ENCODE peak calls at places on chromosomes 4 and X, in nine cellular contexts. One of them, this sample, is unnamed.

GRCh38 chr4:20840648-20841190 is 140.5 kb downstream of the PACRGL start:
- DNase-seq in naive thymus-derived CD4-positive, alpha-beta T cell: no peak
- DNase-seq in body of pancreas: no peak
- DNase-seq in heart right ventricle: no peak
- DNase-seq in stomach: no peak
- DNase-seq in Panc1: no peak
- DNase-seq in fibroblast of lung: no peak
- DNase-seq in CD8-positive, alpha-beta memory T cell: no peak
- DNase-seq in PC-3: no peak
- DNase-seq in this sample: no peak

GRCh38 chr4:150259861-150260567 is 181.8 kb downstream of the DCLK2 start:
- DNase-seq in naive thymus-derived CD4-positive, alpha-beta T cell: no peak
- DNase-seq in body of pancreas: no peak
- DNase-seq in heart right ventricle: no peak
- DNase-seq in stomach: no peak
- DNase-seq in Panc1: no peak
- DNase-seq in fibroblast of lung: no peak
- DNase-seq in CD8-positive, alpha-beta memory T cell: no peak
- DNase-seq in PC-3: no peak
- DNase-seq in this sample: no peak

GRCh38 chrX:270848-271367 is 10.3 kb upstream of the PLCXD1 start:
- DNase-seq in naive thymus-derived CD4-positive, alpha-beta T cell: peak; percentile 15
- DNase-seq in body of pancreas: peak; percentile 10
- DNase-seq in heart right ventricle: no peak
- DNase-seq in stomach: peak; percentile 21
- DNase-seq in Panc1: no peak
- DNase-seq in fibroblast of lung: no peak
- DNase-seq in CD8-positive, alpha-beta memory T cell: no peak
- DNase-seq in PC-3: no peak
- DNase-seq in this sample: no peak

GRCh38 chrX:132612990-132613564 is 124.2 kb upstream of the MBNL3 start:
- DNase-seq in naive thymus-derived CD4-positive, alpha-beta T cell: peak; percentile 24
- DNase-seq in body of pancreas: peak; percentile 58
- DNase-seq in heart right ventricle: peak; percentile 37
- DNase-seq in stomach: peak; percentile 56
- DNase-seq in Panc1: no peak
- DNase-seq in fibroblast of lung: peak; percentile 6
- DNase-seq in CD8-positive, alpha-beta memory T cell: peak; percentile 45
- DNase-seq in PC-3: peak; percentile 61
- DNase-seq in this sample: peak; percentile 26

GRCh38 chr4:111630705-111631104 is 514.5 kb upstream of the FAM241A start:
- DNase-seq in naive thymus-derived CD4-positive, alpha-beta T cell: no peak
- DNase-seq in body of pancreas: no peak
- DNase-seq in heart right ventricle: no peak
- DNase-seq in stomach: no peak
- DNase-seq in Panc1: no peak
- DNase-seq in fibroblast of lung: peak; percentile 30
- DNase-seq in CD8-positive, alpha-beta memory T cell: no peak
- DNase-seq in PC-3: peak; percentile 45
- DNase-seq in this sample: no peak

GRCh38 chr4:99885063-99885664 is 9.1 kb downstream of the LAMTOR3 start:
- DNase-seq in naive thymus-derived CD4-positive, alpha-beta T cell: no peak
- DNase-seq in body of pancreas: no peak
- DNase-seq in heart right ventricle: no peak
- DNase-seq in stomach: no peak
- DNase-seq in Panc1: no peak
- DNase-seq in fibroblast of lung: peak; percentile 34
- DNase-seq in CD8-positive, alpha-beta memory T cell: no peak
- DNase-seq in PC-3: peak; percentile 54
- DNase-seq in this sample: no peak

GRCh38 chrX:139202742-139203410 is 327.7 kb upstream of the F9 start:
- DNase-seq in naive thymus-derived CD4-positive, alpha-beta T cell: no peak
- DNase-seq in body of pancreas: no peak
- DNase-seq in heart right ventricle: no peak
- DNase-seq in stomach: no peak
- DNase-seq in Panc1: no peak
- DNase-seq in fibroblast of lung: no peak
- DNase-seq in CD8-positive, alpha-beta memory T cell: no peak
- DNase-seq in PC-3: no peak
- DNase-seq in this sample: no peak

GRCh38 chr4:106679063-106679462 is 310.5 kb upstream of the GIMD1 start:
- DNase-seq in naive thymus-derived CD4-positive, alpha-beta T cell: no peak
- DNase-seq in body of pancreas: no peak
- DNase-seq in heart right ventricle: no peak
- DNase-seq in stomach: no peak
- DNase-seq in Panc1: no peak
- DNase-seq in fibroblast of lung: no peak
- DNase-seq in CD8-positive, alpha-beta memory T cell: no peak
- DNase-seq in PC-3: no peak
- DNase-seq in this sample: no peak

GRCh38 chr4:184794470-184794869 is 31.3 kb downstream of the ACSL1 start:
- DNase-seq in naive thymus-derived CD4-positive, alpha-beta T cell: no peak
- DNase-seq in body of pancreas: no peak
- DNase-seq in heart right ventricle: no peak
- DNase-seq in stomach: no peak
- DNase-seq in Panc1: no peak
- DNase-seq in fibroblast of lung: no peak
- DNase-seq in CD8-positive, alpha-beta memory T cell: no peak
- DNase-seq in PC-3: no peak
- DNase-seq in this sample: no peak

GRCh38 chrX:100407784-100408642 is 2.1 kb downstream of the PCDH19 start:
- DNase-seq in naive thymus-derived CD4-positive, alpha-beta T cell: no peak
- DNase-seq in body of pancreas: no peak
- DNase-seq in heart right ventricle: no peak
- DNase-seq in stomach: no peak
- DNase-seq in Panc1: no peak
- DNase-seq in fibroblast of lung: peak; percentile 3
- DNase-seq in CD8-positive, alpha-beta memory T cell: no peak
- DNase-seq in PC-3: no peak
- DNase-seq in this sample: no peak

GRCh38 chrX:41960142-41960541 is 36.8 kb upstream of the CASK start:
- DNase-seq in naive thymus-derived CD4-positive, alpha-beta T cell: no peak
- DNase-seq in body of pancreas: no peak
- DNase-seq in heart right ventricle: no peak
- DNase-seq in stomach: no peak
- DNase-seq in Panc1: no peak
- DNase-seq in fibroblast of lung: no peak
- DNase-seq in CD8-positive, alpha-beta memory T cell: no peak
- DNase-seq in PC-3: no peak
- DNase-seq in this sample: no peak

GRCh38 chrX:21930986-21931385 is 9.5 kb upstream of the SMS start:
- DNase-seq in naive thymus-derived CD4-positive, alpha-beta T cell: no peak
- DNase-seq in body of pancreas: no peak
- DNase-seq in heart right ventricle: no peak
- DNase-seq in stomach: no peak
- DNase-seq in Panc1: no peak
- DNase-seq in fibroblast of lung: no peak
- DNase-seq in CD8-positive, alpha-beta memory T cell: no peak
- DNase-seq in PC-3: no peak
- DNase-seq in this sample: no peak

GRCh38 chrX:21929209-21929608 is 11.3 kb upstream of the SMS start:
- DNase-seq in naive thymus-derived CD4-positive, alpha-beta T cell: no peak
- DNase-seq in body of pancreas: no peak
- DNase-seq in heart right ventricle: no peak
- DNase-seq in stomach: no peak
- DNase-seq in Panc1: no peak
- DNase-seq in fibroblast of lung: no peak
- DNase-seq in CD8-positive, alpha-beta memory T cell: no peak
- DNase-seq in PC-3: no peak
- DNase-seq in this sample: no peak

GRCh38 chrX:21926527-21927278 is 13.8 kb upstream of the SMS start:
- DNase-seq in naive thymus-derived CD4-positive, alpha-beta T cell: no peak
- DNase-seq in body of pancreas: no peak
- DNase-seq in heart right ventricle: no peak
- DNase-seq in stomach: no peak
- DNase-seq in Panc1: peak; percentile 70
- DNase-seq in fibroblast of lung: peak; percentile 97
- DNase-seq in CD8-positive, alpha-beta memory T cell: no peak
- DNase-seq in PC-3: peak; percentile 96
- DNase-seq in this sample: no peak

GRCh38 chrX:21926116-21926515 is 14.4 kb upstream of the SMS start:
- DNase-seq in naive thymus-derived CD4-positive, alpha-beta T cell: no peak
- DNase-seq in body of pancreas: no peak
- DNase-seq in heart right ventricle: no peak
- DNase-seq in stomach: no peak
- DNase-seq in Panc1: no peak
- DNase-seq in fibroblast of lung: no peak
- DNase-seq in CD8-positive, alpha-beta memory T cell: no peak
- DNase-seq in PC-3: peak; percentile 9
- DNase-seq in this sample: no peak
- H3K4me3 ChIP-seq in naive thymus-derived CD4-positive, alpha-beta T cell: no peak overlapping the region
- H3K4me3 ChIP-seq in body of pancreas: no peak overlapping the region
- H3K4me3 ChIP-seq in heart right ventricle: peak overlapping the region; percentile 27
- H3K4me3 ChIP-seq in stomach: no peak overlapping the region
- H3K4me3 ChIP-seq in Panc1: peak overlapping the region; percentile 9
- H3K4me3 ChIP-seq in fibroblast of lung: peak overlapping the region; percentile 39
- H3K4me3 ChIP-seq in CD8-positive, alpha-beta memory T cell: no peak overlapping the region
- H3K4me3 ChIP-seq in PC-3: peak overlapping the region; percentile 57
- H3K4me3 ChIP-seq in this sample: no peak overlapping the region

GRCh38 chr4:8270912-8271815 is 1.6 kb downstream of the HTRA3 start:
- DNase-seq in naive thymus-derived CD4-positive, alpha-beta T cell: no peak
- DNase-seq in body of pancreas: no peak
- DNase-seq in heart right ventricle: peak; percentile 12
- DNase-seq in stomach: no peak
- DNase-seq in Panc1: no peak
- DNase-seq in fibroblast of lung: no peak
- DNase-seq in CD8-positive, alpha-beta memory T cell: no peak
- DNase-seq in PC-3: no peak
- DNase-seq in this sample: peak; percentile 49
- H3K4me1 ChIP-seq in naive thymus-derived CD4-positive, alpha-beta T cell: no peaks in the 10 kb centered on the region
- H3K4me1 ChIP-seq in body of pancreas: peaks cover 15% of the 10 kb centered on the region
- H3K4me1 ChIP-seq in heart right ventricle: peaks cover 82% of the 10 kb centered on the region
- H3K4me1 ChIP-seq in stomach: peaks cover 84% of the 10 kb centered on the region
- H3K4me1 ChIP-seq in Panc1: no peaks in the 10 kb centered on the region
- H3K4me1 ChIP-seq in fibroblast of lung: peaks cover 10% of the 10 kb centered on the region
- H3K4me1 ChIP-seq in CD8-positive, alpha-beta memory T cell: no peaks in the 10 kb centered on the region
- H3K4me1 ChIP-seq in PC-3: no peaks in the 10 kb centered on the region
- H3K4me1 ChIP-seq in this sample: peaks cover 45% of the 10 kb centered on the region

DNA sequence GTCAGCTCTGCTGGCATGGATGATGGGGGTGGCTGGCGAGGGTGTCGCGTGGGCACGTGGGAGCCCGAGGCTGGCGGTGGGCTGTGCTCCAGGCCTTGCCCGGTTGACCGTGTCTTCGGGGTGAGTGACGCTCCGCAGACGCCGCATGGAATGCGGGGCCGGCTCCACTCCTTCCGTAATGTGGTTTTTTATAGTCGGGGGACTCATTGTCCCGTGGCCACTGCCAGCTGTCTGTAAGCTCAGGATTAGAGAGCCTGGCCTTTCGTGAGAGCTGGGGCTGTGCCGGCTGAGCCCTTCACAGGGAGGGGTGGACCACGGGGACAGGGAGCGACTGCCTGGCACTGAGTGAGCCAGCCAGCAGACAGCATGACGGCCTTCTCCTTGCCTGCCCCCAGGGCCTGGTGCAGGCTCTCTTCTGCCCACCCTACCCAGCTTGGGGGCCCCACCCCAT is 20.4 kb downstream of the DOK7 start:
- DNase-seq in naive thymus-derived CD4-positive, alpha-beta T cell: no peak
- DNase-seq in body of pancreas: no peak
- DNase-seq in heart right ventricle: peak; percentile 80
- DNase-seq in stomach: no peak
- DNase-seq in Panc1: no peak
- DNase-seq in fibroblast of lung: peak; percentile 53
- DNase-seq in CD8-positive, alpha-beta memory T cell: no peak
- DNase-seq in PC-3: peak; percentile 11
- DNase-seq in this sample: no peak
- H3K27ac ChIP-seq in naive thymus-derived CD4-positive, alpha-beta T cell: no peak overlapping the region
- H3K27ac ChIP-seq in body of pancreas: no peak overlapping the region
- H3K27ac ChIP-seq in heart right ventricle: peak overlapping the region; percentile 96
- H3K27ac ChIP-seq in stomach: peak overlapping the region; percentile 77
- H3K27ac ChIP-seq in Panc1: no peak overlapping the region
- H3K27ac ChIP-seq in fibroblast of lung: no peak overlapping the region
- H3K27ac ChIP-seq in CD8-positive, alpha-beta memory T cell: no peak overlapping the region
- H3K27ac ChIP-seq in PC-3: no peak overlapping the region
- H3K27ac ChIP-seq in this sample: no peak overlapping the region

GRCh38 chrX:123184858-123185251 is 777 bp downstream of the GRIA3 start:
- DNase-seq in naive thymus-derived CD4-positive, alpha-beta T cell: no peak
- DNase-seq in body of pancreas: no peak
- DNase-seq in heart right ventricle: no peak
- DNase-seq in stomach: no peak
- DNase-seq in Panc1: no peak
- DNase-seq in fibroblast of lung: no peak
- DNase-seq in CD8-positive, alpha-beta memory T cell: no peak
- DNase-seq in PC-3: no peak
- DNase-seq in this sample: peak; percentile 27
- H3K4me3 ChIP-seq in naive thymus-derived CD4-positive, alpha-beta T cell: no peak overlapping the region
- H3K4me3 ChIP-seq in body of pancreas: no peak overlapping the region
- H3K4me3 ChIP-seq in heart right ventricle: peak overlapping the region; percentile 50
- H3K4me3 ChIP-seq in stomach: peak overlapping the region; percentile 42
- H3K4me3 ChIP-seq in Panc1: no peak overlapping the region
- H3K4me3 ChIP-seq in fibroblast of lung: peak overlapping the region; percentile 49
- H3K4me3 ChIP-seq in CD8-positive, alpha-beta memory T cell: no peak overlapping the region
- H3K4me3 ChIP-seq in PC-3: peak overlapping the region; percentile 27
- H3K4me3 ChIP-seq in this sample: peak overlapping the region; percentile 31

DNA sequence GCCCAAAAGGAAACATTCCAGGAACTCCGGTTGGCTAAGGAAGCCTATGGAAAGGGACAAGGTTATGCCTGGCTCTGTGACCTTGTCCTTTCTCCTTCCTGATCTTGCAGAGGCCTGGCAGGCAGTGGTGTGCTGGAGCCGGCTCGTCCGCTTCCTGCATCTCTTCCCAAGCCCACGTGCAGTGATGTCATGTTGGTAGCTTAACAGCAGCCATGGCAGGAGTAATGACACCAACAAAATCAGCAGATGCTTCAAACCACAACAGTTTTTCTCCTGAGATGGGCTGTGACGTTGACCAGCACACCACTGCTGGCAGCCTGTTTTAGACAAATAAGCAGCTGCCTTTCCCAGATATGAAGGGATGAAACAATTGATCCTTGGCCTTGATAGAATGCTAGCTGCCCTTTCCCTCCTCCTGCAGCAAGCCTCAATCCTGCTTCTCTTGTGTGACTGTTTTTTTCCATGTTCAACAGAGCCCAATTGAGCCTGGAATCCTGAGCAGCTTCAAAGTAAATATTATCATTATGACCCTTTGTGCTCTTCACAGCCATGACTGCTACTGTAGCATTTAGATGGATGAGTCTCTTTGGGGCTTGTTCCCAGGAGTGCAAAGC is 23.4 kb downstream of the SEPTIN6 start:
- DNase-seq in naive thymus-derived CD4-positive, alpha-beta T cell: no peak
- DNase-seq in body of pancreas: peak; percentile 18
- DNase-seq in heart right ventricle: no peak
- DNase-seq in stomach: peak; percentile 57
- DNase-seq in Panc1: no peak
- DNase-seq in fibroblast of lung: peak; percentile 58
- DNase-seq in CD8-positive, alpha-beta memory T cell: no peak
- DNase-seq in PC-3: no peak
- DNase-seq in this sample: no peak
- H3K4me1 ChIP-seq in naive thymus-derived CD4-positive, alpha-beta T cell: no peaks in the 10 kb centered on the region
- H3K4me1 ChIP-seq in body of pancreas: peaks cover 20% of the 10 kb centered on the region
- H3K4me1 ChIP-seq in heart right ventricle: peaks cover 37% of the 10 kb centered on the region
- H3K4me1 ChIP-seq in stomach: peaks cover 30% of the 10 kb centered on the region
- H3K4me1 ChIP-seq in Panc1: no peaks in the 10 kb centered on the region
- H3K4me1 ChIP-seq in fibroblast of lung: no peaks in the 10 kb centered on the region
- H3K4me1 ChIP-seq in CD8-positive, alpha-beta memory T cell: peaks cover 9% of the 10 kb centered on the region
- H3K4me1 ChIP-seq in PC-3: peaks cover 6% of the 10 kb centered on the region
- H3K4me1 ChIP-seq in this sample: no peaks in the 10 kb centered on the region